ENCODE peak calls at places on chromosomes 6 and 20, in nine cellular contexts. Q, D, M, S, Z, X, E, C and F are unnamed samples.
A peak's percentile ranks its signal among the peaks of the same experiment; 100 is the strongest.

GRCh38 chr6:139763468-139764214 is 389.2 kb upstream of the CITED2 start:
- DNase-seq in Q (no peak), D (no peak), M (no peak), S (no peak), Z (no peak), X (peak; percentile 79), E (no peak), C (no peak), F (no peak)

GRCh38 chr20:51946581-51946980 is 144.3 kb upstream of the SALL4 start:
- DNase-seq in Q (no peak), D (no peak), M (no peak), S (no peak), Z (no peak), X (no peak), E (no peak), C (no peak), F (no peak)

GRCh38 chr20:54260116-54260515 is 52.2 kb downstream of the PFDN4 start:
- DNase-seq in Q (no peak), D (no peak), M (no peak), S (no peak), Z (no peak), X (no peak), E (no peak), C (no peak), F (no peak)

GRCh38 chr6:155219858-155220301 is 43.9 kb upstream of the CLDN20 start:
- DNase-seq in Q (no peak), D (no peak), M (no peak), S (no peak), Z (no peak), X (no peak), E (no peak), C (no peak), F (no peak)

GRCh38 chr20:46954490-46955038 is 59.9 kb downstream of the EYA2 start:
- DNase-seq in Q (no peak), D (no peak), M (peak; percentile 97), S (no peak), Z (peak; percentile 74), X (peak; percentile 98), E (no peak), C (no peak), F (no peak)

GRCh38 chr20:57055345-57055744 is 211.1 kb downstream of the BMP7 start:
- DNase-seq in Q (no peak), D (peak; percentile 13), M (no peak), S (no peak), Z (no peak), X (no peak), E (no peak), C (no peak), F (no peak)

GRCh38 chr6:16496210-16496609 is 257.8 kb downstream of the GMPR start:
- DNase-seq in Q (no peak), D (no peak), M (no peak), S (no peak), Z (no peak), X (no peak), E (no peak), C (no peak), F (no peak)

GRCh38 chr6:94349227-94349626 is 929.9 kb upstream of the EPHA7 start:
- DNase-seq in Q (no peak), D (no peak), M (no peak), S (no peak), Z (no peak), X (no peak), E (no peak), C (no peak), F (no peak)

GRCh38 chr6:118408863-118409262 is 139.2 kb upstream of the PLN start:
- DNase-seq in Q (no peak), D (no peak), M (no peak), S (no peak), Z (no peak), X (no peak), E (no peak), C (no peak), F (no peak)

GRCh38 chr20:19433371-19434316 is 221.2 kb downstream of the SLC24A3 start:
- DNase-seq in Q (no peak), D (no peak), M (peak; percentile 34), S (no peak), Z (no peak), X (peak; percentile 67), E (no peak), C (no peak), F (no peak)

GRCh38 chr20:64224344-64225165 is 31.0 kb upstream of the PCMTD2 start:
- DNase-seq in Q (no peak), D (no peak), M (peak; percentile 75), S (no peak), Z (peak; percentile 52), X (peak; percentile 96), E (no peak), C (no peak), F (no peak)

GRCh38 chr6:13722880-13723279 is 11.2 kb upstream of the RANBP9 start:
- DNase-seq in Q (no peak), D (no peak), M (no peak), S (no peak), Z (no peak), X (no peak), E (no peak), C (no peak), F (no peak)

GRCh38 chr20:36773123-36773547 is 428 bp downstream of the DSN1 start:
- DNase-seq in Q (no peak), D (no peak), M (no peak), S (no peak), Z (no peak), X (no peak), E (no peak), C (no peak), F (no peak)

GRCh38 chr6:110471966-110472365 is 4.4 kb downstream of the SLC22A16 start:
- DNase-seq in Q (no peak), D (no peak), M (no peak), S (no peak), Z (no peak), X (no peak), E (no peak), C (no peak), F (no peak)

GRCh38 chr20:25537890-25538289 is 47.4 kb downstream of the NINL start:
- DNase-seq in Q (no peak), D (no peak), M (no peak), S (no peak), Z (no peak), X (no peak), E (no peak), C (no peak), F (no peak)

GRCh38 chr6:46410330-46410953 is 80.8 kb downstream of the RCAN2 start:
- DNase-seq in Q (no peak), D (peak; percentile 55), M (no peak), S (no peak), Z (no peak), X (peak; percentile 2), E (peak; percentile 29), C (no peak), F (peak; percentile 23)

GRCh38 chr6:35596448-35597442 is 84.0 kb upstream of the TULP1 start:
- DNase-seq in Q (no peak), D (no peak), M (no peak), S (no peak), Z (peak; percentile 87), X (peak; percentile 90), E (no peak), C (no peak), F (no peak)